ENCODE peak calls at places on chromosome 10, in ten cellular contexts. V is fibroblast of lung, D is fibroblast of mammary gland, W is body of pancreas, B is kidney epithelial cell, S is MM.1S, U is psoas muscle, C is tibial nerve, L is epithelial cell of esophagus, M is IMR-90. F is an unnamed sample.
A peak's percentile ranks its signal among the peaks of the same experiment; 100 is the strongest.

GRCh38 chr10:77073066-77073960 is 564.3 kb downstream of the KCNMA1 start:
- DNase-seq in U (peak; percentile 38), D (peak; percentile 60), M (peak; percentile 19), W (peak; percentile 27), C (peak; percentile 47), S (no peak), V (peak; percentile 59), L (peak; percentile 2), B (no peak), F (no peak)

GRCh38 chr10:71920540-71921318 is 43.5 kb upstream of the CHST3 start:
- DNase-seq in L (peak; percentile 66), S (no peak), U (no peak), D (peak; percentile 37), C (no peak), B (no peak), M (no peak), V (peak; percentile 14), W (no peak), F (no peak)

GRCh38 chr10:102322914-102323313 is 72.6 kb upstream of the NFKB2 start:
- DNase-seq in C (no peak), W (no peak), D (no peak), U (no peak), L (no peak), S (peak; percentile 52), B (no peak), M (no peak), V (no peak), F (peak; percentile 32)

GRCh38 chr10:100791254-100792058 is 46.1 kb downstream of the PAX2 start:
- DNase-seq in B (no peak), C (no peak), U (no peak), M (no peak), L (no peak), S (no peak), V (no peak), W (peak; percentile 30), D (no peak), F (no peak)

GRCh38 chr10:6409982-6410694 is 169.9 kb downstream of the PRKCQ start:
- DNase-seq in U (peak; percentile 26), D (peak; percentile 62), S (peak; percentile 27), V (peak; percentile 93), C (no peak), M (peak; percentile 76), W (no peak), L (peak; percentile 60), B (no peak), F (peak; percentile 12)

GRCh38 chr10:118035358-118036031 is 11.2 kb downstream of the RAB11FIP2 start:
- DNase-seq in W (no peak), D (no peak), M (no peak), S (no peak), B (no peak), V (peak; percentile 2), L (peak; percentile 20), U (no peak), C (no peak), F (no peak)

GRCh38 chr10:86253171-86254072 is 113.2 kb downstream of the GRID1 start:
- DNase-seq in U (no peak), S (no peak), B (no peak), M (no peak), V (no peak), L (no peak), C (no peak), W (no peak), D (no peak), F (no peak)

GRCh38 chr10:122208616-122209430 is 62.3 kb upstream of the BTBD16 start:
- DNase-seq in U (no peak), S (no peak), M (no peak), B (no peak), L (no peak), C (no peak), W (no peak), V (no peak), D (no peak), F (no peak)

GRCh38 chr10:131000737-131001136 is 310.8 kb downstream of the TCERG1L start:
- DNase-seq in C (no peak), M (no peak), D (no peak), L (no peak), S (no peak), U (no peak), W (no peak), B (no peak), V (no peak), F (no peak)

GRCh38 chr10:131002031-131002861 is 309.3 kb downstream of the TCERG1L start:
- DNase-seq in M (no peak), C (no peak), W (no peak), D (no peak), L (no peak), S (no peak), U (no peak), B (no peak), V (no peak), F (no peak)

GRCh38 chr10:131000244-131000643 is 311.3 kb downstream of the TCERG1L start:
- DNase-seq in W (no peak), M (no peak), B (no peak), D (no peak), V (no peak), U (no peak), C (no peak), S (no peak), L (no peak), F (no peak)

GRCh38 chr10:130999376-131000202 is 311.9 kb downstream of the TCERG1L start:
- DNase-seq in V (no peak), L (no peak), U (no peak), C (no peak), M (no peak), B (no peak), W (no peak), S (no peak), D (no peak), F (no peak)

GRCh38 chr10:131001438-131001837 is 310.1 kb downstream of the TCERG1L start:
- DNase-seq in D (no peak), C (no peak), L (no peak), B (no peak), V (no peak), M (no peak), W (no peak), S (no peak), U (no peak), F (no peak)
- H3K4me3 ChIP-seq in D (no peak overlapping the region), C (no peak overlapping the region), L (no peak overlapping the region), B (no peak overlapping the region), V (no peak overlapping the region), M (no peak overlapping the region), W (no peak overlapping the region), S (no peak overlapping the region), U (no peak overlapping the region), F (no peak overlapping the region)

GRCh38 chr10:89389254-89389653 is 3.2 kb upstream of the IFIT1 start:
- DNase-seq in V (peak; percentile 66), L (peak; percentile 36), C (no peak), U (no peak), D (peak; percentile 56), M (peak; percentile 48), W (no peak), S (peak; percentile 56), B (no peak), F (peak; percentile 58)
- TF ChIP-seq CTCF in V (peak; percentile 45), L (peak; percentile 26), C (peak; percentile 51), U (peak; percentile 45), D (peak; percentile 47), M (peak; percentile 39), W (peak; percentile 55), S (peak; percentile 39), B (peak; percentile 46), F (peak; percentile 27)

GRCh38 chr10:103691723-103692380 is 163.5 kb downstream of the SH3PXD2A start:
- DNase-seq in D (peak; percentile 33), C (no peak), V (no peak), W (no peak), M (peak; percentile 48), U (no peak), L (no peak), S (peak; percentile 45), B (no peak), F (peak; percentile 75)

GRCh38 chr10:103693812-103694205 is 161.6 kb downstream of the SH3PXD2A start:
- DNase-seq in L (no peak), W (no peak), M (no peak), C (no peak), B (no peak), D (no peak), U (no peak), V (no peak), S (no peak), F (no peak)

GRCh38 chr10:103691267-103691666 is 164.1 kb downstream of the SH3PXD2A start:
- DNase-seq in D (no peak), C (no peak), W (no peak), U (no peak), M (no peak), S (no peak), L (no peak), B (no peak), V (no peak), F (peak; percentile 43)

GRCh38 chr10:103693070-103693811 is 162.1 kb downstream of the SH3PXD2A start:
- DNase-seq in C (no peak), S (peak; percentile 55), V (no peak), L (no peak), B (no peak), D (no peak), W (peak; percentile 43), U (no peak), M (no peak), F (peak; percentile 62)

DNA sequence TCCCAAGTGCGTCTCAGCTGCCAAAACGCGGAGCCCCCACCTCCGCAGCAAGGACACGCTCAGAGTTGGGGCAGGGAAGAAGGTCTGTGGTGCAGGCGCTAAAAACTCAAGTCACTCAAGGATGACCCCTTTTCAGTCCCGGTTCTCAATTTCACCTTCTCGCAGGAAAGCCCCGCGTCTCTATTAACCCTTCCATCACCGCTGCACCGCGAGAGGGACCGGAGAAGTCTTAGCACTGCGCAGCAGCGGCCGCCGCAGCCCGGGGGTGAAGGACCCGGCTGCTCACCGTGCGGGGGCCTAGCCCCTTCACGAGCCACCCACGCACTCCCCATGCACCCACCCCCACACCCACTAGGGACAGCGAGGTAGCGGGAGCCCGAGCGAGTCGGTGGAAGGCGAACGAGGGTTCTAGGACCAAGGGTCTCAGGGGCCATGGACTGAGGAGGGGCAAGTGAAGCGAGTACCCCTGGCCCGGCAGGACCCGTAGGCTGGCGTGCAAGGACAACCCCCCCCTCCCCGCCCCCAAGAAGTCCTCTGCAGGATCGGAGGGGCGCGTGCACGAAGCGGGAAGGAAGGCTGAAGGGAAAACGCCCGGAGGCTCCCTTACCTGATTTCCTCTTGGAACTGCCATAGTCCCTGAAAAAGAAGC is 162.8 kb downstream of the SH3PXD2A start:
- DNase-seq in B (no peak), M (no peak), L (no peak), W (no peak), S (peak; percentile 76), D (no peak), C (no peak), V (no peak), U (no peak), F (peak; percentile 92)
- H3K4me3 ChIP-seq in B (peak overlapping the region; percentile 38), M (peak overlapping the region; percentile 55), L (no peak overlapping the region), W (no peak overlapping the region), S (peak overlapping the region; percentile 86), D (peak overlapping the region; percentile 40), C (peak overlapping the region; percentile 50), V (peak overlapping the region; percentile 14), U (peak overlapping the region; percentile 45), F (peak overlapping the region; percentile 85)

GRCh38 chr10:127918570-127918969 is 11.7 kb downstream of the PTPRE start:
- DNase-seq in M (no peak), C (no peak), V (no peak), U (peak; percentile 72), D (no peak), L (no peak), B (no peak), S (no peak), W (no peak), F (no peak)

GRCh38 chr10:127921075-127921750 is 14.3 kb downstream of the PTPRE start:
- DNase-seq in B (no peak), U (no peak), C (no peak), S (no peak), D (no peak), V (no peak), L (no peak), W (no peak), M (no peak), F (no peak)

GRCh38 chr10:127921751-127922140 is 14.8 kb downstream of the PTPRE start:
- DNase-seq in W (no peak), S (no peak), B (no peak), D (no peak), L (no peak), C (no peak), U (no peak), V (no peak), M (no peak), F (no peak)

GRCh38 chr10:127920319-127921074 is 13.6 kb downstream of the PTPRE start:
- DNase-seq in U (no peak), B (no peak), L (no peak), M (no peak), V (no peak), D (no peak), W (no peak), S (no peak), C (no peak), F (no peak)

GRCh38 chr10:127919418-127920191 is 12.7 kb downstream of the PTPRE start:
- DNase-seq in U (no peak), S (no peak), C (no peak), W (no peak), L (no peak), V (peak; percentile 62), B (no peak), D (peak; percentile 79), M (peak; percentile 37), F (no peak)
- TF ChIP-seq CTCF in U (peak; percentile 3), S (peak; percentile 5), C (no peak), W (no peak), L (peak; percentile 5), V (peak; percentile 42), B (no peak), D (peak; percentile 36), M (no peak), F (no peak)